ENCODE peak calls at places on chromosomes 6 and 20, in eight cellular contexts. C is uterus, M is AG04450, T is ovary, Z is suprapubic skin, W is esophagus muscularis mucosa, N is GM23338, D is HepG2. G is an unnamed sample.

GRCh38 chr6:138817799-138818198 is 21.9 kb downstream of the ECT2L start:
- DNase-seq in C (no peak), M (peak; percentile 4), T (no peak), Z (no peak), W (no peak), N (peak; percentile 91), D (no peak), G (no peak)

GRCh38 chr6:109007521-109007920 is 87.1 kb downstream of the SESN1 start:
- DNase-seq in C (no peak), M (no peak), T (no peak), Z (no peak), W (no peak), N (no peak), D (no peak), G (no peak)

GRCh38 chr6:160267102-160267501 is 8.5 kb upstream of the SLC22A2 start:
- DNase-seq in C (no peak), M (no peak), T (no peak), Z (no peak), W (peak; percentile 87), N (no peak), D (no peak), G (no peak)

GRCh38 chr6:146550911-146551310 is 7.3 kb downstream of the RAB32 start:
- DNase-seq in C (no peak), M (no peak), T (no peak), Z (no peak), W (no peak), N (no peak), D (no peak), G (no peak)

GRCh38 chr20:55172310-55173002 is 697.1 kb downstream of the DOK5 start:
- DNase-seq in C (no peak), M (no peak), T (no peak), Z (no peak), W (no peak), N (no peak), D (no peak), G (no peak)

GRCh38 chr6:26232950-26233607 is 131.9 kb upstream of the BTN3A2 start:
- DNase-seq in C (no peak), M (no peak), T (no peak), Z (no peak), W (no peak), N (peak; percentile 58), D (no peak), G (no peak)

GRCh38 chr6:138652824-138653223 is 120.7 kb upstream of the CCDC28A start:
- DNase-seq in C (no peak), M (no peak), T (no peak), Z (no peak), W (no peak), N (no peak), D (no peak), G (no peak)

GRCh38 chr6:15090745-15091384 is 155.0 kb upstream of the JARID2 start:
- DNase-seq in C (no peak), M (no peak), T (no peak), Z (no peak), W (no peak), N (no peak), D (no peak), G (no peak)

GRCh38 chr6:87095056-87095527 is at the start of gene CGA:
- DNase-seq in C (no peak), M (no peak), T (no peak), Z (no peak), W (no peak), N (no peak), D (no peak), G (no peak)

GRCh38 chr6:89792881-89793280 is 26.7 kb downstream of the MDN1 start:
- DNase-seq in C (no peak), M (no peak), T (no peak), Z (no peak), W (no peak), N (peak; percentile 58), D (peak; percentile 52), G (no peak)

GRCh38 chr6:158703840-158704822 is 54.3 kb downstream of the SYTL3 start:
- DNase-seq in C (peak; percentile 82), M (no peak), T (peak; percentile 77), Z (peak; percentile 87), W (peak; percentile 94), N (peak; percentile 86), D (peak; percentile 64), G (peak; percentile 93)

GRCh38 chr20:42530855-42531674 is 658.6 kb downstream of the PTPRT start:
- DNase-seq in C (no peak), M (no peak), T (no peak), Z (no peak), W (no peak), N (peak; percentile 13), D (peak; percentile 35), G (no peak)

GRCh38 chr6:5471637-5472430 is 210.5 kb downstream of the FARS2 start:
- DNase-seq in C (no peak), M (no peak), T (no peak), Z (no peak), W (no peak), N (peak; percentile 82), D (no peak), G (no peak)

GRCh38 chr20:25327521-25328235 is 63.0 kb downstream of the ABHD12 start:
- DNase-seq in C (no peak), M (no peak), T (no peak), Z (no peak), W (no peak), N (no peak), D (no peak), G (no peak)

GRCh38 chr20:50678213-50678898 is 13.0 kb downstream of the RIPOR3 start:
- DNase-seq in C (peak; percentile 38), M (no peak), T (no peak), Z (no peak), W (no peak), N (no peak), D (peak; percentile 94), G (peak; percentile 74)

GRCh38 chr6:33201935-33202334 is 1.3 kb downstream of the SLC39A7 start:
- DNase-seq in C (no peak), M (no peak), T (no peak), Z (no peak), W (no peak), N (no peak), D (no peak), G (no peak)

GRCh38 chr6:44342052-44342451 is 398 bp upstream of the SPATS1 start:
- DNase-seq in C (no peak), M (no peak), T (peak; percentile 16), Z (no peak), W (no peak), N (no peak), D (no peak), G (no peak)

GRCh38 chr20:15682690-15683089 is 890.6 kb downstream of the KIF16B start:
- DNase-seq in C (no peak), M (no peak), T (no peak), Z (no peak), W (no peak), N (no peak), D (no peak), G (no peak)

GRCh38 chr6:89494131-89494793 is 61.3 kb downstream of the ANKRD6 start:
- DNase-seq in C (no peak), M (no peak), T (no peak), Z (no peak), W (no peak), N (peak; percentile 64), D (no peak), G (no peak)

GRCh38 chr6:131782764-131783163 is 25.1 kb upstream of the ENPP1 start:
- DNase-seq in C (no peak), M (no peak), T (no peak), Z (no peak), W (no peak), N (peak; percentile 21), D (no peak), G (peak; percentile 17)

GRCh38 chr6:1406306-1407058 is 17.1 kb downstream of the FOXF2 start:
- DNase-seq in C (no peak), M (no peak), T (no peak), Z (peak; percentile 66), W (no peak), N (no peak), D (no peak), G (no peak)

GRCh38 chr6:71386215-71386614 is 97.6 kb downstream of the OGFRL1 start:
- DNase-seq in C (no peak), M (no peak), T (no peak), Z (no peak), W (no peak), N (no peak), D (no peak), G (no peak)

GRCh38 chr6:80438728-80439127 is 332.3 kb downstream of the BCKDHB start:
- DNase-seq in C (no peak), M (peak; percentile 59), T (no peak), Z (no peak), W (no peak), N (peak; percentile 36), D (no peak), G (no peak)

GRCh38 chr20:62952373-62953166 is at the start of gene SLC17A9:
- DNase-seq in C (peak; percentile 38), M (no peak), T (peak; percentile 51), Z (peak; percentile 91), W (no peak), N (peak; percentile 86), D (peak; percentile 94), G (peak; percentile 29)
- H3K4me3 ChIP-seq in C (peak within 1 kb of the TSS; percentile 7), M (peak within 1 kb of the TSS; percentile 17), T (peak within 1 kb of the TSS; percentile 3), Z (peak within 1 kb of the TSS; percentile 42), W (peak within 1 kb of the TSS; percentile 47), N (peak within 1 kb of the TSS; percentile 61), D (peak within 1 kb of the TSS; percentile 78), G (peak within 1 kb of the TSS; percentile 39)

GRCh38 chr6:105317607-105318533 is 85.0 kb downstream of the PREP start:
- DNase-seq in C (no peak), M (no peak), T (no peak), Z (no peak), W (peak; percentile 68), N (peak; percentile 66), D (peak; percentile 8), G (no peak)
- TF ChIP-seq CTCF in C (no peak), M (no peak), T (no peak), Z (no peak), W (no peak), N (peak; percentile 73), D (peak; percentile 32), G (peak; percentile 39)

DNA sequence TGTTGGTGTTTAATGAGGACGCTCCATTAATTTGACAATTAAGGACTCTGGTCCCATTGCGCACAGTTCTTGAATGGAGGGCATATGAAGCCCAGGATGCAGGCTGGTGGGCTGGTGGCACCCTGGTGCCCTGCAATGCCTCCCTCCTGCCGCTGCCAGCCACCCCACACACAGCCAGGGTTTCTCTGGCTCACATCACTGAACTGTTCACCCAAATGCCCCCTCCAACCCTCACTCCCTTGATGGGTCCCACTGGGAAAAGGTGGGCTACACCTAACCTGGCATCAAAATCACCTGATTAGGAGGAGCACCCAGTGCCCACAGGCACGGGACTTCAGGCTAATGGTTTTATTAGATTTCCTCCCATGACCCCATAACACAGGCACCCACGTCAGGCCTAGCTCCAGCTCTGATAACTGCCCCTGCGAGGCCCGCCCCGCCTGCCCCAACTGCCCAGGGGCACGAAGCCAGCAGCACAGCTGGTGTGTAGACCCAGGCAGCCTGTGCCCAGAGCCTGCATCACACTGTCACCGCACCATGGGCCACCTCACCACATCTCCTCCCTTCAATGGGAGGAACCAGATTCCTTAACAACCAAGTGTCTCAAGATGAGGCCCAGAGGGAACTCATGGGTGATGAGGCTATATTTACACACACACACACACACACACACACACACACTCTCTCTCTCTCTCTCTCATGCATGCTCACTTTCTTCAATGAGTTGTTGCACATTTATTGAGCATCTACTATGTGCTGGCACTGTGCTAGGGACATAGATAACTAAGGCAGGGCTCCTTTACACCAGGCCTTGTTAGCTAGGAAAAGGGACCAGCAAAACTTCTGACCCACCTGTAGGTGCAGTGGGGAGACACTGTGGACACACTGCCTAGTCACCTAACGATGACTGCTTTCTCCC is 107.3 kb downstream of the NOL4L start:
- DNase-seq in C (no peak), M (no peak), T (no peak), Z (no peak), W (no peak), N (no peak), D (no peak), G (peak; percentile 78)
- H3K27ac ChIP-seq in C (no peak overlapping the region), M (no peak overlapping the region), T (no peak overlapping the region), Z (no peak overlapping the region), W (no peak overlapping the region), N (no peak overlapping the region), D (peak overlapping the region; percentile 85), G (peak overlapping the region; percentile 65)

GRCh38 chr20:57663241-57663640 is 43.0 kb upstream of the ZBP1 start:
- DNase-seq in C (peak; percentile 8), M (no peak), T (no peak), Z (peak; percentile 72), W (no peak), N (no peak), D (no peak), G (no peak)
- H3K4me3 ChIP-seq in C (no peak overlapping the region), M (no peak overlapping the region), T (no peak overlapping the region), Z (no peak overlapping the region), W (no peak overlapping the region), N (no peak overlapping the region), D (no peak overlapping the region), G (no peak overlapping the region)